ENCODE peak calls at places on chromosomes 2 and 18, in ten cellular contexts. One of them, this sample, is unnamed.

GRCh38 chr2:241953324-241953851 is 83.9 kb downstream of the RTP5 start:
- DNase-seq in left ventricle myocardium inferior: no peak
- DNase-seq in lung: no peak
- DNase-seq in CD8-positive, alpha-beta T cell: no peak
- DNase-seq in lower lobe of right lung: no peak
- DNase-seq in body of pancreas: no peak
- DNase-seq in breast epithelium: no peak
- DNase-seq in hepatocyte: no peak
- DNase-seq in IMR-90: no peak
- DNase-seq in astrocyte: no peak
- DNase-seq in this sample: no peak

GRCh38 chr2:64951306-64951953 is 37.8 kb upstream of the SLC1A4 start:
- DNase-seq in left ventricle myocardium inferior: no peak
- DNase-seq in lung: no peak
- DNase-seq in CD8-positive, alpha-beta T cell: no peak
- DNase-seq in lower lobe of right lung: no peak
- DNase-seq in body of pancreas: no peak
- DNase-seq in breast epithelium: no peak
- DNase-seq in hepatocyte: no peak
- DNase-seq in IMR-90: no peak
- DNase-seq in astrocyte: no peak
- DNase-seq in this sample: no peak

GRCh38 chr2:113229795-113230194 is 48.9 kb downstream of the PAX8 start:
- DNase-seq in left ventricle myocardium inferior: no peak
- DNase-seq in lung: no peak
- DNase-seq in CD8-positive, alpha-beta T cell: no peak
- DNase-seq in lower lobe of right lung: no peak
- DNase-seq in body of pancreas: no peak
- DNase-seq in breast epithelium: no peak
- DNase-seq in hepatocyte: no peak
- DNase-seq in IMR-90: no peak
- DNase-seq in astrocyte: no peak
- DNase-seq in this sample: no peak

GRCh38 chr18:8044004-8044403 is 476.9 kb downstream of the PTPRM start:
- DNase-seq in left ventricle myocardium inferior: no peak
- DNase-seq in lung: no peak
- DNase-seq in CD8-positive, alpha-beta T cell: no peak
- DNase-seq in lower lobe of right lung: no peak
- DNase-seq in body of pancreas: no peak
- DNase-seq in breast epithelium: no peak
- DNase-seq in hepatocyte: no peak
- DNase-seq in IMR-90: no peak
- DNase-seq in astrocyte: no peak
- DNase-seq in this sample: no peak

GRCh38 chr2:24917086-24917485 is 3.0 kb downstream of the ADCY3 start:
- DNase-seq in left ventricle myocardium inferior: no peak
- DNase-seq in lung: no peak
- DNase-seq in CD8-positive, alpha-beta T cell: no peak
- DNase-seq in lower lobe of right lung: no peak
- DNase-seq in body of pancreas: no peak
- DNase-seq in breast epithelium: no peak
- DNase-seq in hepatocyte: no peak
- DNase-seq in IMR-90: no peak
- DNase-seq in astrocyte: peak
- DNase-seq in this sample: no peak

GRCh38 chr2:128458438-128458837 is 139.8 kb upstream of the HS6ST1 start:
- DNase-seq in left ventricle myocardium inferior: no peak
- DNase-seq in lung: no peak
- DNase-seq in CD8-positive, alpha-beta T cell: no peak
- DNase-seq in lower lobe of right lung: no peak
- DNase-seq in body of pancreas: no peak
- DNase-seq in breast epithelium: no peak
- DNase-seq in hepatocyte: no peak
- DNase-seq in IMR-90: peak
- DNase-seq in astrocyte: no peak
- DNase-seq in this sample: no peak

GRCh38 chr2:23465982-23466381 is 81.0 kb downstream of the KLHL29 start:
- DNase-seq in left ventricle myocardium inferior: no peak
- DNase-seq in lung: no peak
- DNase-seq in CD8-positive, alpha-beta T cell: no peak
- DNase-seq in lower lobe of right lung: no peak
- DNase-seq in body of pancreas: no peak
- DNase-seq in breast epithelium: no peak
- DNase-seq in hepatocyte: no peak
- DNase-seq in IMR-90: no peak
- DNase-seq in astrocyte: no peak
- DNase-seq in this sample: no peak

GRCh38 chr2:85889648-85890281 is 975 bp upstream of the ST3GAL5 start:
- DNase-seq in left ventricle myocardium inferior: no peak
- DNase-seq in lung: peak
- DNase-seq in CD8-positive, alpha-beta T cell: no peak
- DNase-seq in lower lobe of right lung: peak
- DNase-seq in body of pancreas: peak
- DNase-seq in breast epithelium: no peak
- DNase-seq in hepatocyte: no peak
- DNase-seq in IMR-90: no peak
- DNase-seq in astrocyte: no peak
- DNase-seq in this sample: peak

DNA sequence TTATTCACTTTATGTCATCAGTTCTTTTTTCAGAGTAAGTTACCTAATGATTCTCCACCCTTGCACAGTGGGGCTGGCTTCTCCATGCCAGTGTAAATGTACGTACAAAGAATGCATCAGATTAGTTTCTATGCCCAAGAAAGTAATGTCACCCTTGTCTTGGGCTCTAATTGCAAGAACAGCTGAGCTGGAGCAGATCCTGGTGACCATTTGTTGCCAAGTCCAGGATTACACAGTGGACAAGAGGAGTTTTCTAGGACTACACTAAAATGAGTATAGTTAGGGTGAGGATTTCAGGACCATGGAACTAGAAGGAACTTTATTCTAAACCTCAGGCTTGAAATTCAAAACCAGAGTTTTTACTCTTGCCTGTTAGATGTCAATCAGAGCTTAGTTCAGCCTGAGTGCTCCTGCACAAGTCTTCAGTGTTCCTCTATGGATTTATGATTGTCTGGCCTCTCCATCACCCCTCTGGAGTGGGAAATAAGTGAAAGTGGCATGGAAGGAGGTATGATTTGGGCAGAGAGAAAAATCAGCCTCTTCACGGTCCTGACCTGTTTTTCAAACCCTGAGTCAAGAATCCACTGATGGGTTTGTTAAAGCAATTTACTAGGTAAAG is 29.8 kb downstream of the PCBP1 start:
- DNase-seq in left ventricle myocardium inferior: no peak
- DNase-seq in lung: no peak
- DNase-seq in CD8-positive, alpha-beta T cell: no peak
- DNase-seq in lower lobe of right lung: no peak
- DNase-seq in body of pancreas: no peak
- DNase-seq in breast epithelium: no peak
- DNase-seq in hepatocyte: no peak
- DNase-seq in IMR-90: no peak
- DNase-seq in astrocyte: no peak
- DNase-seq in this sample: no peak
- H3K27ac ChIP-seq in left ventricle myocardium inferior: peak
- H3K27ac ChIP-seq in lung: peak
- H3K27ac ChIP-seq in CD8-positive, alpha-beta T cell: no peak
- H3K27ac ChIP-seq in lower lobe of right lung: no peak
- H3K27ac ChIP-seq in body of pancreas: no peak
- H3K27ac ChIP-seq in breast epithelium: no peak
- H3K27ac ChIP-seq in hepatocyte: no peak
- H3K27ac ChIP-seq in IMR-90: no peak
- H3K27ac ChIP-seq in astrocyte: no peak
- H3K27ac ChIP-seq in this sample: peak

GRCh38 chr2:118848381-118849225 is 1.2 kb upstream of the EN1 start:
- DNase-seq in left ventricle myocardium inferior: no peak
- DNase-seq in lung: no peak
- DNase-seq in CD8-positive, alpha-beta T cell: no peak
- DNase-seq in lower lobe of right lung: no peak
- DNase-seq in body of pancreas: no peak
- DNase-seq in breast epithelium: no peak
- DNase-seq in hepatocyte: no peak
- DNase-seq in IMR-90: no peak
- DNase-seq in astrocyte: no peak
- DNase-seq in this sample: no peak

GRCh38 chr2:118845843-118846666 is 1.4 kb downstream of the EN1 start:
- DNase-seq in left ventricle myocardium inferior: no peak
- DNase-seq in lung: no peak
- DNase-seq in CD8-positive, alpha-beta T cell: no peak
- DNase-seq in lower lobe of right lung: no peak
- DNase-seq in body of pancreas: no peak
- DNase-seq in breast epithelium: no peak
- DNase-seq in hepatocyte: no peak
- DNase-seq in IMR-90: no peak
- DNase-seq in astrocyte: no peak
- DNase-seq in this sample: no peak

GRCh38 chr2:118845005-118845842 is 2.2 kb downstream of the EN1 start:
- DNase-seq in left ventricle myocardium inferior: no peak
- DNase-seq in lung: no peak
- DNase-seq in CD8-positive, alpha-beta T cell: no peak
- DNase-seq in lower lobe of right lung: no peak
- DNase-seq in body of pancreas: no peak
- DNase-seq in breast epithelium: no peak
- DNase-seq in hepatocyte: no peak
- DNase-seq in IMR-90: no peak
- DNase-seq in astrocyte: no peak
- DNase-seq in this sample: no peak

GRCh38 chr2:118847447-118848172 is at the start of gene EN1:
- DNase-seq in left ventricle myocardium inferior: no peak
- DNase-seq in lung: no peak
- DNase-seq in CD8-positive, alpha-beta T cell: no peak
- DNase-seq in lower lobe of right lung: no peak
- DNase-seq in body of pancreas: no peak
- DNase-seq in breast epithelium: no peak
- DNase-seq in hepatocyte: peak
- DNase-seq in IMR-90: peak
- DNase-seq in astrocyte: peak
- DNase-seq in this sample: no peak

DNA sequence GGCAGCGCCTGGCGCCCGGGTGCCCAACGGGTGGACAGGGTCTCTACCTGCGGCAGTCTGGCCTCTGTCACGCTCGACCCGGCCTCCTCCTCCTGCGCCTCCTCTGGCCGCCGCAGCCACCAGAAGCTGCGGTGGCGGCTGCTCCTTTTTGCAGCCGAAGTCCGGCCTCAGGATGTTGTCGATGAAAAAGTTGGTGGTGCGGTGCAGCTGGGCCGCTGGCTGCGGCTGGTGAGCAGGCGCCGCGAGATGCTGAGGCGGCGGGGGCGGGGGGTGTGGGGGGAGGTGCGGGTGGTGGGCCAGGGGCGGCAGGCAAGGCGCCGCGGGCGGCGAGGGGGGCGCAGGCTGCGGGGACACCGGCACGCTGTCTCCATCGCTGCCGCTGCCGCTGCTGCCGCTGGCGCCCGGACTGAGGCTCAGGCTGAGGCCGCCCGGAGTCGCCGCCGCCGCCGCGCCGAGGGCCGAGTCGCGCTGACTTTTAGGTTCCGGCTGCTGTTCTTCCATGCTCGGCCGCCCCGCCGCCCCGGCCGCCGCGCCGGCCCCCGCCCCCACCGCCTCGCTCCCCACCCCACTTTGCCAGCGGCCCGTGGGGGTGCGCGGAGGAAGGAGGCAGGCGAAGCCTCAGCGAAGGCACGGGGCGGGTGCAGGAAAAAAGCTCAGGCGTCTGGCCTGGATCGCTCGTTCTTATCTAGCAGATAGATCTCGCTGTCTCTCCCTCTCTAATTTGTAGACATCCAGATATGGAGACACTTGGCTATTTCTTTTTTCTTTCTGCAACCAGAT is 591 bp downstream of the EN1 start:
- DNase-seq in left ventricle myocardium inferior: no peak
- DNase-seq in lung: no peak
- DNase-seq in CD8-positive, alpha-beta T cell: no peak
- DNase-seq in lower lobe of right lung: no peak
- DNase-seq in body of pancreas: no peak
- DNase-seq in breast epithelium: no peak
- DNase-seq in hepatocyte: no peak
- DNase-seq in IMR-90: no peak
- DNase-seq in astrocyte: no peak
- DNase-seq in this sample: no peak
- H3K27ac ChIP-seq in left ventricle myocardium inferior: no peak
- H3K27ac ChIP-seq in lung: no peak
- H3K27ac ChIP-seq in CD8-positive, alpha-beta T cell: no peak
- H3K27ac ChIP-seq in lower lobe of right lung: no peak
- H3K27ac ChIP-seq in body of pancreas: no peak
- H3K27ac ChIP-seq in breast epithelium: peak
- H3K27ac ChIP-seq in hepatocyte: no peak
- H3K27ac ChIP-seq in IMR-90: no peak
- H3K27ac ChIP-seq in astrocyte: peak
- H3K27ac ChIP-seq in this sample: no peak

GRCh38 chr2:106285237-106285829 is 91.2 kb upstream of the UXS1 start:
- DNase-seq in left ventricle myocardium inferior: no peak
- DNase-seq in lung: no peak
- DNase-seq in CD8-positive, alpha-beta T cell: no peak
- DNase-seq in lower lobe of right lung: no peak
- DNase-seq in body of pancreas: peak
- DNase-seq in breast epithelium: no peak
- DNase-seq in hepatocyte: no peak
- DNase-seq in IMR-90: no peak
- DNase-seq in astrocyte: no peak
- DNase-seq in this sample: no peak

GRCh38 chr2:106284691-106285202 is 90.6 kb upstream of the UXS1 start:
- DNase-seq in left ventricle myocardium inferior: no peak
- DNase-seq in lung: no peak
- DNase-seq in CD8-positive, alpha-beta T cell: no peak
- DNase-seq in lower lobe of right lung: no peak
- DNase-seq in body of pancreas: no peak
- DNase-seq in breast epithelium: no peak
- DNase-seq in hepatocyte: no peak
- DNase-seq in IMR-90: no peak
- DNase-seq in astrocyte: no peak
- DNase-seq in this sample: no peak

GRCh38 chr2:106284255-106284654 is 90.2 kb upstream of the UXS1 start:
- DNase-seq in left ventricle myocardium inferior: no peak
- DNase-seq in lung: no peak
- DNase-seq in CD8-positive, alpha-beta T cell: no peak
- DNase-seq in lower lobe of right lung: no peak
- DNase-seq in body of pancreas: no peak
- DNase-seq in breast epithelium: no peak
- DNase-seq in hepatocyte: no peak
- DNase-seq in IMR-90: no peak
- DNase-seq in astrocyte: no peak
- DNase-seq in this sample: no peak

GRCh38 chr2:106280653-106281202 is 86.6 kb upstream of the UXS1 start:
- DNase-seq in left ventricle myocardium inferior: no peak
- DNase-seq in lung: no peak
- DNase-seq in CD8-positive, alpha-beta T cell: no peak
- DNase-seq in lower lobe of right lung: no peak
- DNase-seq in body of pancreas: no peak
- DNase-seq in breast epithelium: no peak
- DNase-seq in hepatocyte: no peak
- DNase-seq in IMR-90: no peak
- DNase-seq in astrocyte: no peak
- DNase-seq in this sample: no peak

GRCh38 chr2:106282816-106283215 is 88.7 kb upstream of the UXS1 start:
- DNase-seq in left ventricle myocardium inferior: no peak
- DNase-seq in lung: no peak
- DNase-seq in CD8-positive, alpha-beta T cell: no peak
- DNase-seq in lower lobe of right lung: no peak
- DNase-seq in body of pancreas: no peak
- DNase-seq in breast epithelium: no peak
- DNase-seq in hepatocyte: no peak
- DNase-seq in IMR-90: no peak
- DNase-seq in astrocyte: no peak
- DNase-seq in this sample: no peak
- H3K27ac ChIP-seq in left ventricle myocardium inferior: no peak
- H3K27ac ChIP-seq in lung: no peak
- H3K27ac ChIP-seq in CD8-positive, alpha-beta T cell: no peak
- H3K27ac ChIP-seq in lower lobe of right lung: peak
- H3K27ac ChIP-seq in body of pancreas: no peak
- H3K27ac ChIP-seq in breast epithelium: no peak
- H3K27ac ChIP-seq in hepatocyte: no peak
- H3K27ac ChIP-seq in IMR-90: no peak
- H3K27ac ChIP-seq in astrocyte: no peak
- H3K27ac ChIP-seq in this sample: no peak

GRCh38 chr2:10278763-10279471 is 23.8 kb upstream of the HPCAL1 start:
- DNase-seq in left ventricle myocardium inferior: no peak
- DNase-seq in lung: no peak
- DNase-seq in CD8-positive, alpha-beta T cell: no peak
- DNase-seq in lower lobe of right lung: no peak
- DNase-seq in body of pancreas: no peak
- DNase-seq in breast epithelium: no peak
- DNase-seq in hepatocyte: no peak
- DNase-seq in IMR-90: no peak
- DNase-seq in astrocyte: no peak
- DNase-seq in this sample: no peak

GRCh38 chr2:10279472-10279870 is 23.2 kb upstream of the HPCAL1 start:
- DNase-seq in left ventricle myocardium inferior: no peak
- DNase-seq in lung: no peak
- DNase-seq in CD8-positive, alpha-beta T cell: no peak
- DNase-seq in lower lobe of right lung: no peak
- DNase-seq in body of pancreas: no peak
- DNase-seq in breast epithelium: no peak
- DNase-seq in hepatocyte: no peak
- DNase-seq in IMR-90: no peak
- DNase-seq in astrocyte: no peak
- DNase-seq in this sample: no peak

GRCh38 chr2:10281891-10282290 is 20.8 kb upstream of the HPCAL1 start:
- DNase-seq in left ventricle myocardium inferior: no peak
- DNase-seq in lung: no peak
- DNase-seq in CD8-positive, alpha-beta T cell: peak
- DNase-seq in lower lobe of right lung: no peak
- DNase-seq in body of pancreas: no peak
- DNase-seq in breast epithelium: no peak
- DNase-seq in hepatocyte: no peak
- DNase-seq in IMR-90: no peak
- DNase-seq in astrocyte: no peak
- DNase-seq in this sample: no peak

GRCh38 chr2:10278029-10278762 is 24.5 kb upstream of the HPCAL1 start:
- DNase-seq in left ventricle myocardium inferior: peak
- DNase-seq in lung: peak
- DNase-seq in CD8-positive, alpha-beta T cell: no peak
- DNase-seq in lower lobe of right lung: peak
- DNase-seq in body of pancreas: peak
- DNase-seq in breast epithelium: peak
- DNase-seq in hepatocyte: no peak
- DNase-seq in IMR-90: peak
- DNase-seq in astrocyte: peak
- DNase-seq in this sample: peak

GRCh38 chr2:10279946-10280463 is 22.7 kb upstream of the HPCAL1 start:
- DNase-seq in left ventricle myocardium inferior: no peak
- DNase-seq in lung: no peak
- DNase-seq in CD8-positive, alpha-beta T cell: no peak
- DNase-seq in lower lobe of right lung: no peak
- DNase-seq in body of pancreas: no peak
- DNase-seq in breast epithelium: no peak
- DNase-seq in hepatocyte: no peak
- DNase-seq in IMR-90: no peak
- DNase-seq in astrocyte: no peak
- DNase-seq in this sample: no peak
- H3K27ac ChIP-seq in left ventricle myocardium inferior: no peak
- H3K27ac ChIP-seq in lung: no peak
- H3K27ac ChIP-seq in CD8-positive, alpha-beta T cell: no peak
- H3K27ac ChIP-seq in lower lobe of right lung: no peak
- H3K27ac ChIP-seq in body of pancreas: no peak
- H3K27ac ChIP-seq in breast epithelium: no peak
- H3K27ac ChIP-seq in hepatocyte: no peak
- H3K27ac ChIP-seq in IMR-90: no peak
- H3K27ac ChIP-seq in astrocyte: no peak
- H3K27ac ChIP-seq in this sample: no peak